ENCODE peak calls at places on chromosomes 6 and 20, in six cellular contexts. N, D, H, K, L and R are unnamed samples.

GRCh38 chr6:158834675-158835385 is 15.7 kb upstream of the EZR start:
- DNase-seq in N (no peak), K (no peak), H (no peak), L (no peak), D (no peak), R (no peak)

GRCh38 chr20:31861346-31862156 is 8.8 kb downstream of the DUSP15 start:
- DNase-seq in K (peak), H (peak), N (peak), D (peak), L (peak), R (peak)

GRCh38 chr20:57443349-57443748 is 52.2 kb downstream of the RBM38 start:
- DNase-seq in N (no peak), D (no peak), H (no peak), L (no peak), K (no peak), R (no peak)

GRCh38 chr6:37106982-37107453 is 62.9 kb upstream of the PIM1 start:
- DNase-seq in K (no peak), H (no peak), N (no peak), L (no peak), D (no peak), R (no peak)

GRCh38 chr6:169046483-169047192 is 207.0 kb downstream of the THBS2 start:
- DNase-seq in K (no peak), L (no peak), H (no peak), N (no peak), D (no peak), R (no peak)

GRCh38 chr6:1381397-1382330 is 7.7 kb upstream of the FOXF2 start:
- DNase-seq in D (no peak), L (peak), H (peak), K (peak), N (peak), R (peak)

GRCh38 chr20:14915356-14915755 is 577.9 kb upstream of the FLRT3 start:
- DNase-seq in N (no peak), L (no peak), H (no peak), D (no peak), K (no peak), R (no peak)

GRCh38 chr6:21846541-21847451 is 253.2 kb downstream of the SOX4 start:
- DNase-seq in L (peak), D (no peak), K (no peak), H (no peak), N (peak), R (no peak)

GRCh38 chr6:144411506-144412165 is 126.5 kb downstream of the UTRN start:
- DNase-seq in L (no peak), K (no peak), N (no peak), D (no peak), H (no peak), R (no peak)

GRCh38 chr6:46380152-46380807 is 111.0 kb downstream of the RCAN2 start:
- DNase-seq in K (no peak), N (no peak), H (no peak), D (no peak), L (no peak), R (no peak)

GRCh38 chr20:2140561-2140960 is 38.9 kb downstream of the STK35 start:
- DNase-seq in L (no peak), N (no peak), H (no peak), K (no peak), D (peak), R (peak)

GRCh38 chr6:11848852-11849731 is 70.5 kb upstream of the ADTRP start:
- DNase-seq in D (no peak), L (no peak), N (no peak), H (no peak), K (no peak), R (no peak)

GRCh38 chr6:75760320-75760719 is 11.3 kb downstream of the MYO6 start:
- DNase-seq in N (no peak), L (no peak), H (no peak), K (no peak), D (no peak), R (no peak)

GRCh38 chr6:43125119-43125518 is 46.0 kb upstream of the SRF start:
- DNase-seq in D (no peak), K (no peak), H (no peak), L (no peak), N (no peak), R (no peak)

GRCh38 chr20:48983423-48984400 is 62.2 kb downstream of the ARFGEF2 start:
- DNase-seq in N (no peak), D (no peak), H (no peak), L (no peak), K (no peak), R (peak)

GRCh38 chr6:167676666-167677421 is 149.9 kb upstream of the AFDN start:
- DNase-seq in N (no peak), L (no peak), K (no peak), D (peak), H (no peak), R (no peak)

GRCh38 chr20:23018941-23019340 is 16.2 kb upstream of the SSTR4 start:
- DNase-seq in D (peak), H (no peak), K (no peak), L (no peak), N (no peak), R (no peak)

GRCh38 chr20:11646359-11646758 is 271.3 kb upstream of the BTBD3 start:
- DNase-seq in L (no peak), K (no peak), D (no peak), H (no peak), N (no peak), R (no peak)

GRCh38 chr6:145244712-145245111 is 490.6 kb downstream of the EPM2A start:
- DNase-seq in D (no peak), H (no peak), N (no peak), K (no peak), L (no peak), R (no peak)